ENCODE peak calls at places on chromosomes 3 and 15, in six cellular contexts. One of them, this sample, is unnamed.

GRCh38 chr15:76337047-76337738 is 620 bp downstream of the ISL2 start:
- DNase-seq in uterus: no peak
- DNase-seq in WTC11: no peak
- DNase-seq in A549: peak; percentile 41
- DNase-seq in IMR-90: peak; percentile 55
- DNase-seq in GM10248: peak; percentile 42
- DNase-seq in this sample: no peak

GRCh38 chr15:60901647-60902046 is 327.5 kb downstream of the RORA start:
- DNase-seq in uterus: no peak
- DNase-seq in WTC11: no peak
- DNase-seq in A549: no peak
- DNase-seq in IMR-90: no peak
- DNase-seq in GM10248: peak; percentile 51
- DNase-seq in this sample: no peak

GRCh38 chr15:32042269-32042996 is 12.1 kb downstream of the CHRNA7 start:
- DNase-seq in uterus: no peak
- DNase-seq in WTC11: no peak
- DNase-seq in A549: no peak
- DNase-seq in IMR-90: no peak
- DNase-seq in GM10248: no peak
- DNase-seq in this sample: no peak

GRCh38 chr3:131543714-131544113 is 40.9 kb upstream of the MRPL3 start:
- DNase-seq in uterus: peak; percentile 63
- DNase-seq in WTC11: no peak
- DNase-seq in A549: peak; percentile 73
- DNase-seq in IMR-90: peak; percentile 84
- DNase-seq in GM10248: no peak
- DNase-seq in this sample: no peak

GRCh38 chr3:172622916-172623700 is 87.8 kb downstream of the NCEH1 start:
- DNase-seq in uterus: peak; percentile 35
- DNase-seq in WTC11: no peak
- DNase-seq in A549: peak; percentile 44
- DNase-seq in IMR-90: peak; percentile 71
- DNase-seq in GM10248: peak; percentile 41
- DNase-seq in this sample: no peak

GRCh38 chr3:151877269-151877668 is 3.8 kb downstream of the SUCNR1 start:
- DNase-seq in uterus: no peak
- DNase-seq in WTC11: no peak
- DNase-seq in A549: no peak
- DNase-seq in IMR-90: no peak
- DNase-seq in GM10248: no peak
- DNase-seq in this sample: no peak

GRCh38 chr15:31605467-31605931 is 278.9 kb downstream of the KLF13 start:
- DNase-seq in uterus: no peak
- DNase-seq in WTC11: peak; percentile 62
- DNase-seq in A549: peak; percentile 36
- DNase-seq in IMR-90: peak; percentile 81
- DNase-seq in GM10248: no peak
- DNase-seq in this sample: no peak

GRCh38 chr3:40616420-40616819 is 91.7 kb downstream of the ZNF621 start:
- DNase-seq in uterus: no peak
- DNase-seq in WTC11: peak; percentile 12
- DNase-seq in A549: no peak
- DNase-seq in IMR-90: no peak
- DNase-seq in GM10248: no peak
- DNase-seq in this sample: no peak

GRCh38 chr15:48722764-48723661 is 77.5 kb upstream of the FBN1 start:
- DNase-seq in uterus: no peak
- DNase-seq in WTC11: no peak
- DNase-seq in A549: peak; percentile 79
- DNase-seq in IMR-90: peak; percentile 94
- DNase-seq in GM10248: no peak
- DNase-seq in this sample: no peak

GRCh38 chr3:48715179-48715800 is 1.7 kb downstream of the IP6K2 start:
- DNase-seq in uterus: no peak
- DNase-seq in WTC11: no peak
- DNase-seq in A549: peak; percentile 30
- DNase-seq in IMR-90: peak; percentile 69
- DNase-seq in GM10248: no peak
- DNase-seq in this sample: no peak

GRCh38 chr3:98806583-98806982 is 43.4 kb downstream of the ST3GAL6 start:
- DNase-seq in uterus: no peak
- DNase-seq in WTC11: no peak
- DNase-seq in A549: no peak
- DNase-seq in IMR-90: no peak
- DNase-seq in GM10248: no peak
- DNase-seq in this sample: no peak

GRCh38 chr3:171044828-171045793 is 18.6 kb upstream of the SLC2A2 start:
- DNase-seq in uterus: no peak
- DNase-seq in WTC11: no peak
- DNase-seq in A549: peak; percentile 81
- DNase-seq in IMR-90: peak; percentile 80
- DNase-seq in GM10248: no peak
- DNase-seq in this sample: no peak

GRCh38 chr15:29935296-29936020 is 113.2 kb upstream of the TJP1 start:
- DNase-seq in uterus: no peak
- DNase-seq in WTC11: peak; percentile 52
- DNase-seq in A549: peak; percentile 51
- DNase-seq in IMR-90: no peak
- DNase-seq in GM10248: no peak
- DNase-seq in this sample: no peak

GRCh38 chr15:26260517-26261133 is 397.5 kb upstream of the ATP10A start:
- DNase-seq in uterus: no peak
- DNase-seq in WTC11: peak; percentile 71
- DNase-seq in A549: peak; percentile 31
- DNase-seq in IMR-90: peak; percentile 22
- DNase-seq in GM10248: no peak
- DNase-seq in this sample: no peak

GRCh38 chr15:44468713-44469385 is 41.4 kb downstream of the CTDSPL2 start:
- DNase-seq in uterus: no peak
- DNase-seq in WTC11: no peak
- DNase-seq in A549: peak; percentile 16
- DNase-seq in IMR-90: peak; percentile 83
- DNase-seq in GM10248: no peak
- DNase-seq in this sample: no peak

GRCh38 chr3:140706360-140706759 is 28.5 kb downstream of the TRIM42 start:
- DNase-seq in uterus: no peak
- DNase-seq in WTC11: no peak
- DNase-seq in A549: no peak
- DNase-seq in IMR-90: no peak
- DNase-seq in GM10248: no peak
- DNase-seq in this sample: no peak

GRCh38 chr15:77964193-77964592 is 113.3 kb downstream of the TBC1D2B start:
- DNase-seq in uterus: no peak
- DNase-seq in WTC11: no peak
- DNase-seq in A549: no peak
- DNase-seq in IMR-90: no peak
- DNase-seq in GM10248: no peak
- DNase-seq in this sample: no peak

GRCh38 chr15:64009798-64010241 is 36.5 kb downstream of the DAPK2 start:
- DNase-seq in uterus: no peak
- DNase-seq in WTC11: no peak
- DNase-seq in A549: no peak
- DNase-seq in IMR-90: peak; percentile 16
- DNase-seq in GM10248: no peak
- DNase-seq in this sample: no peak

GRCh38 chr15:79593119-79593869 is 161.2 kb downstream of the MINAR1 start:
- DNase-seq in uterus: no peak
- DNase-seq in WTC11: peak; percentile 22
- DNase-seq in A549: peak; percentile 32
- DNase-seq in IMR-90: peak; percentile 22
- DNase-seq in GM10248: no peak
- DNase-seq in this sample: no peak

GRCh38 chr3:119524931-119525662 is 26.8 kb downstream of the TIMMDC1 start:
- DNase-seq in uterus: no peak
- DNase-seq in WTC11: no peak
- DNase-seq in A549: no peak
- DNase-seq in IMR-90: no peak
- DNase-seq in GM10248: no peak
- DNase-seq in this sample: no peak
- TF ChIP-seq CTCF in uterus: peak; percentile 33
- TF ChIP-seq CTCF in WTC11: no peak
- TF ChIP-seq CTCF in A549: peak; percentile 18
- TF ChIP-seq CTCF in IMR-90: peak; percentile 43
- TF ChIP-seq CTCF in GM10248: peak; percentile 40
- TF ChIP-seq CTCF in this sample: peak; percentile 68

DNA sequence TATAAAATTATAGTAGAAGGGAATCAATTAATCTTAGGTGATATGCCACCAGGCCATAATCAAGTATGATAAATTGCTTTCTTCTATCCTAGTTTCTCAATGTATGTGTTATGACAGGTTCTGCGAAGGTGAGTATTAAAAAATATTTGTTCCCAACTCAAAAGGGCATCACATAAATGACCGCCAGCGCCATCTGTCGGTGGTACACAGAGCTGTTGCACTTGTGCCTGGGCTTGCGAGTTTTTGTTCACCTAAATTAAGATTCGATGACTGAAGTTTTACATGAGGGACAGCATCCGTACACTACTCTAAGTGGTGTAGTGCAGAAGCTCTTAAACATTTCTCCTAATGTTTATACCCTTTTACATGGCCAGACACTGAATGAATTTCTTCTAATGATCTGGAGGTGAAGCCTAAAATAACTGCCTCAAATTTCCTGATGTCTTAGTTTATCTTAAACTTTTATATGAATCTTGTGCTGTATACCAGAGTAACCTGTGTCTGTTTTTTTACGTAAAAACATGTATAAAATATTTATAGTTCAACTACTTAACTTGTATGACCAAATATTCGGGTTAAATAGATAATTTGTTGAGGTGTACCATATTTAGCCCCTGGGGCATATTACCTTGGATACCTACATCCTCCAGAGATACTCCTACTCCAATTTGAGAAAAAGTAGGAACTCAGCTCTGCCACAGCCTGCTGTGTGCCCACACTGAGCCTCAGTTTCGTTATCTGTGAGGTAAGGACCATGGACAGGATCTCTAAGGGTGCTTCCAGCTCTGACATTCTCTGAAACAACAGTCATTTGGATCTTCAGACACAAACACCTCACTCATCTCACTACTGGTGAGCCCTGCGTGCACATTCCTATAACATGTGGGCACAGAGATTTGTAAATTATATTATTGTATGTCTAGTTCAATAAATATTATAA is 365.6 kb downstream of the MAGI1 start:
- DNase-seq in uterus: peak; percentile 49
- DNase-seq in WTC11: peak; percentile 74
- DNase-seq in A549: peak; percentile 56
- DNase-seq in IMR-90: peak; percentile 57
- DNase-seq in GM10248: peak; percentile 13
- DNase-seq in this sample: no peak
- TF ChIP-seq CTCF in uterus: peak; percentile 9
- TF ChIP-seq CTCF in WTC11: peak; percentile 85
- TF ChIP-seq CTCF in A549: peak; percentile 62
- TF ChIP-seq CTCF in IMR-90: peak; percentile 66
- TF ChIP-seq CTCF in GM10248: peak; percentile 56
- TF ChIP-seq CTCF in this sample: peak; percentile 56

GRCh38 chr15:90265271-90266060 is at the start of gene NGRN:
- DNase-seq in uterus: peak; percentile 91
- DNase-seq in WTC11: peak; percentile 87
- DNase-seq in A549: peak; percentile 96
- DNase-seq in IMR-90: peak; percentile 88
- DNase-seq in GM10248: peak; percentile 91
- DNase-seq in this sample: peak; percentile 87
- TF ChIP-seq CTCF in uterus: no peak
- TF ChIP-seq CTCF in WTC11: no peak
- TF ChIP-seq CTCF in A549: no peak
- TF ChIP-seq CTCF in IMR-90: no peak
- TF ChIP-seq CTCF in GM10248: no peak
- TF ChIP-seq CTCF in this sample: no peak

DNA sequence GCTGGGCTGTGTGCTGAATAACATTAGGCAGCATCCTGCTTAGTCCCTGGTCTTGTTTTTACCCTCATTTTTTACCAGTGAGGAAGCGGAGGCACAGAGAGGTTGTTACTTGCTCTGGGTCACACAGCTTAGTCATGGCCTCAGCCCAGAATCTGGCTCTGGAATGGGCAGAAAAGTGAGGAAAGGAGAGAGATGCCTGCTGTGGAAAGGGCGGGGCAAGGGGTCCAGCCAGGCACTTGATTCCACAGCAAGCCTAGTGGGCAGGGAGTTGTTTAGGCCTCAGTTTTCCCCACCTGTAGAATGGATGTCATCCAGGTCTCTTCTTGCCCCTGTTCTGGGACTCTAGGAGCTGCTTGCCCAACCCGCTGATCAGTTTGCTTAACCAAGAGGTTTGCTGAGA is 35.9 kb downstream of the SLC6A6 start:
- DNase-seq in uterus: no peak
- DNase-seq in WTC11: no peak
- DNase-seq in A549: no peak
- DNase-seq in IMR-90: no peak
- DNase-seq in GM10248: no peak
- DNase-seq in this sample: no peak
- TF ChIP-seq CTCF in uterus: no peak
- TF ChIP-seq CTCF in WTC11: no peak
- TF ChIP-seq CTCF in A549: no peak
- TF ChIP-seq CTCF in IMR-90: no peak
- TF ChIP-seq CTCF in GM10248: no peak
- TF ChIP-seq CTCF in this sample: no peak

GRCh38 chr3:11221818-11222217 is 50.4 kb upstream of the ATG7 start:
- DNase-seq in uterus: no peak
- DNase-seq in WTC11: no peak
- DNase-seq in A549: no peak
- DNase-seq in IMR-90: no peak
- DNase-seq in GM10248: no peak
- DNase-seq in this sample: no peak
- TF ChIP-seq CTCF in uterus: no peak
- TF ChIP-seq CTCF in WTC11: no peak
- TF ChIP-seq CTCF in A549: no peak
- TF ChIP-seq CTCF in IMR-90: peak; percentile 31
- TF ChIP-seq CTCF in GM10248: no peak
- TF ChIP-seq CTCF in this sample: no peak

DNA sequence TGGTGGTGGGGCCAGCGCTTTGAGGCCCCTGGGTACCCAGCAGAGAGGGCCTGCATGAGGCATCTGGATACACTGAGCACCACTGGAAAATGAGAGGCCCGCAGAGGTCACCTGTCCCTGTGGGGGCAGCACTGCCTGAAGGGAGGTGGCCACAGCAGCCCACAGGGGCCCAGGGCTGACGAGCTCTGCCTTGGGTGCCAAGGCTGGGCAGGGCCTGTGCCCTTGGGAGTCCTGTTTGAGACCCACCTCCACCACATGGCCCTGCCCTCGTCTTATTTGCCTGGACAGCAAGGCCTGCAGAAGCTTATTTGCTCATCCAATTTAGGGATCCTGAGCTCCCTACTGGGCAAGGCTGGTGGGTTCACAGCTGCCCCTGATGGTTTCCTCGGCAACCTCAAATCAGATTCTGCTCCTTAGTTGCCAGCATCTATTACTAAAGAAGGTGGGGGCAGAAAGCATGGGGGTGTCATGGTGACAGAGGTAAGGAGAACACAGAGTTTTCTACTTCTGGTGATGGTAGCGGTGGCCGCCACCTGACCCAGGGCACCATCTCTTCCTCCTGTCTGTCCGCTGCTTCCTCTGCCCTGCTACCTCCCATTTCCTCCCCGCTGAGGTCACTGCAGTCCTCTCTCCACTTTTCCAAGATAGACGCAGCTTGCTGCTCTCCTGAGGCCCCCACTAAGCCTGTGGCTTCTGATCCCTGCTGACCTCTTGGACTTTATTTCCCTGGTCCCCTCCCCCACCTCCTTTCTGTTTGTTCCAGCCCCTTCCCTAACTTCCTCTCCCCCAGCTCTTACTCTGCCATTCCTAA is 62.9 kb downstream of the HMCES start:
- DNase-seq in uterus: no peak
- DNase-seq in WTC11: no peak
- DNase-seq in A549: no peak
- DNase-seq in IMR-90: no peak
- DNase-seq in GM10248: no peak
- DNase-seq in this sample: no peak
- TF ChIP-seq CTCF in uterus: no peak
- TF ChIP-seq CTCF in WTC11: no peak
- TF ChIP-seq CTCF in A549: no peak
- TF ChIP-seq CTCF in IMR-90: no peak
- TF ChIP-seq CTCF in GM10248: no peak
- TF ChIP-seq CTCF in this sample: no peak